ENCODE peak calls at places on chromosomes 4 and X, in five cellular contexts. M, G, X, K and Y are unnamed samples. For H3K4me1, the result is how much of the 10 kb centered on the place peaks cover.

GRCh38 chrX:52509916-52510315 is 6.9 kb downstream of the XAGE1B start:
- DNase-seq in K (no peak), G (no peak), M (no peak), X (no peak), Y (no peak)

GRCh38 chrX:132071260-132071659 is 48.2 kb downstream of the STK26 start:
- DNase-seq in X (peak), G (no peak), K (no peak), M (no peak), Y (no peak)

GRCh38 chr4:39032218-39033085 is at the start of gene TMEM156:
- DNase-seq in K (peak), X (no peak), M (peak), G (no peak), Y (no peak)

GRCh38 chr4:120718979-120719566 is 203.5 kb downstream of the PRDM5 start:
- DNase-seq in M (peak), K (no peak), X (peak), G (no peak), Y (peak)

GRCh38 chr4:33837043-33837442 is 2407.3 kb downstream of the ARAP2 start:
- DNase-seq in M (peak), X (no peak), G (no peak), K (peak), Y (no peak)

GRCh38 chr4:116070283-116070682 is 956.9 kb upstream of the NDST4 start:
- DNase-seq in G (no peak), X (no peak), M (no peak), K (peak), Y (no peak)

GRCh38 chrX:11064851-11065600 is 46.1 kb upstream of the HCCS start:
- DNase-seq in X (no peak), K (peak), G (no peak), M (peak), Y (no peak)

GRCh38 chr4:185532327-185532726 is 3.0 kb downstream of the PDLIM3 start:
- DNase-seq in X (no peak), G (no peak), K (no peak), M (no peak), Y (no peak)

GRCh38 chrX:44872319-44872816 is 620 bp upstream of the KDM6A start:
- DNase-seq in G (peak), K (no peak), X (no peak), M (peak), Y (no peak)

GRCh38 chr4:115272585-115272984 is 159.2 kb upstream of the NDST4 start:
- DNase-seq in M (no peak), K (no peak), G (no peak), X (no peak), Y (no peak)

GRCh38 chrX:121000589-121000988 is 15.0 kb upstream of the CT47A1 start:
- DNase-seq in K (no peak), G (no peak), M (no peak), X (no peak), Y (no peak)

GRCh38 chr4:67437974-67438713 is 107.2 kb downstream of the CENPC start:
- DNase-seq in K (peak), X (no peak), G (no peak), M (peak), Y (no peak)

GRCh38 chr4:103099691-103100392 is at the start of gene BDH2:
- DNase-seq in G (no peak), M (peak), K (peak), X (peak), Y (peak)

GRCh38 chr4:101153653-101154052 is 193.7 kb downstream of the PPP3CA start:
- DNase-seq in M (no peak), X (no peak), G (no peak), K (no peak), Y (no peak)

GRCh38 chrX:65690057-65690855 is 22.8 kb downstream of the MSN start:
- DNase-seq in K (no peak), X (no peak), G (no peak), M (peak), Y (no peak)

GRCh38 chrX:39900788-39901170 is 197.0 kb downstream of the BCOR start:
- DNase-seq in K (no peak), G (no peak), M (no peak), X (no peak), Y (no peak)

GRCh38 chr4:127143460-127144190 is 489.1 kb upstream of the INTU start:
- DNase-seq in K (peak), X (no peak), M (peak), G (no peak), Y (no peak)

GRCh38 chr4:61204353-61204752 is 4.2 kb downstream of the ADGRL3 start:
- DNase-seq in X (peak), G (no peak), M (peak), K (peak), Y (no peak)

GRCh38 chr4:73891739-73892405 is 22.7 kb downstream of the CXCL1 start:
- DNase-seq in G (no peak), M (peak), K (no peak), X (no peak), Y (no peak)

GRCh38 chr4:99207069-99207743 is 11.8 kb downstream of the ADH6 start:
- DNase-seq in X (no peak), M (no peak), G (no peak), K (no peak), Y (no peak)

GRCh38 chr4:182600836-182601235 is 316.4 kb downstream of the DCTD start:
- DNase-seq in K (no peak), G (no peak), X (no peak), M (no peak), Y (no peak)

GRCh38 chr4:88158360-88159136 is at the start of gene ABCG2:
- DNase-seq in K (no peak), X (peak), M (peak), G (no peak), Y (peak)

GRCh38 chrX:70421618-70422017 is 1.5 kb upstream of the GDPD2 start:
- DNase-seq in M (no peak), K (no peak), G (no peak), X (no peak), Y (no peak)

GRCh38 chr4:175929932-175930331 is 117.9 kb upstream of the GPM6A start:
- DNase-seq in M (no peak), K (no peak), G (no peak), X (no peak), Y (no peak)

GRCh38 chr4:115575851-115576250 is 462.4 kb upstream of the NDST4 start:
- DNase-seq in X (no peak), G (no peak), K (no peak), M (no peak), Y (no peak)

GRCh38 chr4:109014593-109015412 is 251.9 kb upstream of the ETNPPL start:
- DNase-seq in X (no peak), M (no peak), K (no peak), G (no peak), Y (no peak)

GRCh38 chr4:124529131-124529530 is 183.4 kb downstream of the ANKRD50 start:
- DNase-seq in G (no peak), K (no peak), X (no peak), M (no peak), Y (no peak)

GRCh38 chrX:15739886-15740285 is 1.8 kb downstream of the CA5B start:
- DNase-seq in G (no peak), M (peak), X (no peak), K (no peak), Y (no peak)

GRCh38 chrX:13123857-13124345 is 79.5 kb upstream of the FAM9C start:
- DNase-seq in K (no peak), M (peak), X (no peak), G (no peak), Y (no peak)

GRCh38 chrX:155718964-155719586 is 106.3 kb upstream of the TMLHE start:
- DNase-seq in K (no peak), X (peak), G (no peak), M (no peak), Y (no peak)

GRCh38 chr4:90152024-90152423 is 24.8 kb downstream of the CCSER1 start:
- DNase-seq in K (no peak), G (no peak), X (no peak), M (no peak), Y (no peak)

GRCh38 chr4:673349-674091 is 556 bp downstream of the ATP5ME start:
- DNase-seq in X (no peak), K (no peak), G (peak), M (no peak), Y (no peak)

GRCh38 chr4:158807696-158808095 is 38.9 kb downstream of the FNIP2 start:
- DNase-seq in X (no peak), K (no peak), G (no peak), M (no peak), Y (no peak)
- H3K4me1 ChIP-seq in X (half or more), K (under half), G (under half), M (under half), Y (under half)

DNA sequence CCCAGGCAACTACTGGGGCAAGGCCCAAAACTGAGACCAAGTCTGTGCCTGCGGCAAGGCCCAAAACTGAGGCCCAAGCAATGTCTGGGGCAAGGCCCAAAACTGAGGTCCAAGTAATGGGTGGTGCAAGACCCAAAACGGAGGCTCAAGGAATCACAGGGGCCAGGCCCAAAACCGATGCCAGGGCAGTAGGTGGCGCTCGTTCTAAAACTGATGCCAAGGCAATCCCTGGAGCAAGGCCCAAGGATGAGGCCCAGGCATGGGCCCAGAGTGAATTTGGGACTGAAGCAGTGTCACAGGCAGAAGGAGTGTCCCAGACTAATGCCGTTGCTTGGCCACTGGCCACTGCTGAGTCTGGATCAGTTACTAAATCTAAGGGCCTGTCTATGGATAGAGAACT is 2.7 kb downstream of the GPRASP2 start:
- DNase-seq in X (no peak), K (no peak), M (no peak), G (no peak), Y (no peak)
- TF ChIP-seq CTCF in X (no peak), K (peak), M (no peak), G (no peak), Y (no peak)

DNA sequence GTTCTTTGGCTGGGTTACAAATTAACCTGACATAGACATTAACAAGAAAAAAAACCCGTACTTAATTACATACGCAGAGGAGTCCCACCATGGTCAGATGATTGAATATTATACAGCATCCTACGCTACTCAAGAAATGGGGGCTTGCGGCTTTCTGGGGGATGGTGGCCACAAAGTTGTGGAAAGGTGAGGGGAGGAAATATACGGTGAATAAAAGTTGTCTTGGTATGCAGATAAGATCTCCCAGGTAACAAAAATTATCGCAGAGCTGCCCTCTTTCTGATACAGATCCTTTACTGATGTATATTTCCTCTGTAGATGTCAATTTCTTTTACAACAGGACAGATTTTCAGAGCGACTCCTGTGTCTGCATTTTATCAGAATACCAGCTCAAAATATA is 890 bp downstream of the DCAF16 start:
- DNase-seq in X (no peak), K (no peak), G (no peak), M (no peak), Y (no peak)
- H3K4me1 ChIP-seq in X (under half), K (under half), G (under half), M (under half), Y (under half)

GRCh38 chr4:6674500-6675149 is 19.1 kb upstream of the S100P start:
- DNase-seq in M (peak), G (no peak), X (peak), K (peak), Y (peak)
- TF ChIP-seq CTCF in M (peak), G (no peak), X (peak), K (peak), Y (peak)

GRCh38 chr4:40233227-40233626 is 36.4 kb downstream of the RHOH start:
- DNase-seq in K (no peak), M (no peak), G (no peak), X (no peak), Y (no peak)
- H3K4me1 ChIP-seq in K (under half), M (under half), G (under half), X (under half), Y (half or more)

GRCh38 chrX:110002300-110003166 is at the start of gene TMEM164:
- DNase-seq in X (peak), K (peak), G (peak), M (peak), Y (peak)

GRCh38 chrX:110000000-110000399 is 2.9 kb upstream of the TMEM164 start:
- DNase-seq in M (no peak), X (no peak), G (no peak), K (no peak), Y (no peak)

GRCh38 chrX:110003167-110004156 is 548 bp downstream of the TMEM164 start:
- DNase-seq in G (no peak), K (no peak), M (no peak), X (no peak), Y (no peak)

GRCh38 chrX:110000854-110001701 is 1.8 kb upstream of the TMEM164 start:
- DNase-seq in X (no peak), K (no peak), G (no peak), M (no peak), Y (no peak)

DNA sequence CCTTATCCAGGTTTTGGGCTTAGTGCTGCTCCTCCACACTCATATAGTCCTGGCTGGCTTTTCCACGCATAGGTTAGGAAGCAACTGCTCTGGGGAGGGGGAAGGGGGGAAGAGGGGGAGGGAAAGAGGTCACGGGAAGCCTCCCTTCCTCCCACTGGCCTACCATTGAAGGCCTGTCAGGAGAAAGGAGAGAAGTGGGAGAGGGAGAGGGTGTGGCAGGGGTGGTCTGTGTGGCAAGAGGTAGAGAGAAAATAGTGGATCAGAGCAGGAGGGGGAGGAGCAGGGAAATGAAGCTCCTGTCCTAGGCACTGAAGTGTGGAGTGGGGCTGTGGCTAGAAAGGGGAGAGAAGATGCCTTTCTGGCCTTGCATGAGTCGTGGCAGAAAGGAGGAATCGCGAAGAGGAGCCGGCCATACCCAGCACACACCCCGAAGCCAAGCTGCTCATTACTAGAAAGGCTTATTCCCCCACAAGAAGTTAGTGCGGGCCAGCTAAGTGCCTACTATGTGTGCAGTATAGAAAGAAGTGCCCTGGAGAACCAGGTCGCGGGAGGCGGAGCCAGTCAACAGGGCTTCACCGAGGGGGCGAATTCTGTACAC is 1.1 kb upstream of the TMEM164 start:
- DNase-seq in G (no peak), K (no peak), M (no peak), X (no peak), Y (no peak)
- TF ChIP-seq CTCF in G (no peak), K (no peak), M (no peak), X (no peak), Y (no peak)

DNA sequence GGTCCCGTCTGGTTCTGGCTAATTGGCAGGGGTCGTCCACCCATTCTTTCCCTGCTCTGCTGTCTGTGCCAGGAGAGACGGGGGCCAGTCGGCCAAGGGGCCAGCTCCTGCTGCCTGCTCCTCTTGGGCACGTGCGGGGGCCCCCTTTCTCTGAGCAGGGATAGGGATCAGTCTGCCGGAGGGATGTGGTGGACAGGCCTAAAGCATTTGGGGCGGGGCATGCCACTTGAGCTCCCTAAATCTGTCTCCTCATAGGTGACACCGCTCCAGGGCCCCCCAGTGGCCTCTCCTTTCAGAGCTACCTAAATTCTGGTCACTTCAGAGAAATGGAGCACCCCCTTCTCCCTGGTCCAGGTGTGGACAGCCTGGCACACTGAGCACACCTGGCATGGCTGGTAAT is 4.2 kb upstream of the MSANTD1 start:
- DNase-seq in G (no peak), K (no peak), M (no peak), X (no peak), Y (no peak)
- H3K4me1 ChIP-seq in G (under half), K (under half), M (under half), X (under half), Y (under half)